ENCODE peak calls at places on chromosomes 4 and X, in eight cellular contexts. P is Caki2; O is kidney glomerular epithelial cell; D is naive thymus-derived CD4-positive, alpha-beta T cell; F is IMR-90; R is upper lobe of left lung; C is DMS79 treated with DMSO at 0.1 percent for 48 hours; N is activated CD4-positive, alpha-beta T cell treated with anti-CD3 and anti-CD28 coated beads, Interleukin-2, amount 50 U/mL, for 48 hours. T is an unnamed sample.

GRCh38 chrX:2325076-2325784 is 175.5 kb downstream of the DHRSX start:
- DNase-seq in P (peak; percentile 81), O (no peak), D (no peak), F (peak; percentile 84), R (no peak), C (no peak), N (peak; percentile 19), T (no peak)

GRCh38 chrX:154375156-154375504 is 696 bp upstream of the FLNA start:
- DNase-seq in P (peak; percentile 23), O (no peak), D (no peak), F (no peak), R (no peak), C (no peak), N (no peak), T (no peak)

GRCh38 chr4:48722509-48723446 is 57.3 kb downstream of the FRYL start:
- DNase-seq in P (no peak), O (no peak), D (no peak), F (peak; percentile 31), R (no peak), C (no peak), N (no peak), T (no peak)

GRCh38 chr4:4470208-4470607 is 71.6 kb downstream of the STX18 start:
- DNase-seq in P (no peak), O (no peak), D (no peak), F (no peak), R (no peak), C (no peak), N (no peak), T (no peak)

GRCh38 chr4:4332529-4332928 is 42.5 kb downstream of the ZBTB49 start:
- DNase-seq in P (no peak), O (no peak), D (no peak), F (no peak), R (no peak), C (no peak), N (no peak), T (no peak)

GRCh38 chrX:116873678-116874077 is 410.9 kb upstream of the CT83 start:
- DNase-seq in P (no peak), O (peak; percentile 23), D (no peak), F (no peak), R (no peak), C (no peak), N (no peak), T (no peak)

GRCh38 chr4:2251073-2251794 is 9.3 kb upstream of the HAUS3 start:
- DNase-seq in P (no peak), O (no peak), D (peak; percentile 20), F (no peak), R (peak; percentile 70), C (no peak), N (no peak), T (no peak)

GRCh38 chrX:129957241-129958099 is 25.0 kb upstream of the BCORL1 start:
- DNase-seq in P (peak; percentile 58), O (no peak), D (peak; percentile 66), F (peak; percentile 16), R (peak; percentile 93), C (peak; percentile 20), N (peak; percentile 55), T (no peak)

T was measured in H1.